ENCODE peak calls at places on chromosome 18, in seven cellular contexts. O is breast epithelium, W is right lobe of liver, B is K562, U is SHP77, N is HFFc6, J is GM12891. Z is an unnamed sample.

GRCh38 chr18:49030692-49031443 is 80.1 kb upstream of the SMAD7 start:
- DNase-seq in O (no peak), W (no peak), B (no peak), U (no peak), N (no peak), J (no peak), Z (no peak)

GRCh38 chr18:27004056-27004829 is 138.7 kb upstream of the AQP4 start:
- DNase-seq in O (no peak), W (no peak), B (no peak), U (no peak), N (no peak), J (no peak), Z (peak)

GRCh38 chr18:76684265-76684664 is 138.1 kb upstream of the ZNF236 start:
- DNase-seq in O (no peak), W (no peak), B (no peak), U (no peak), N (no peak), J (no peak), Z (no peak)

GRCh38 chr18:62933261-62933887 is 218.0 kb downstream of the PHLPP1 start:
- DNase-seq in O (no peak), W (no peak), B (no peak), U (no peak), N (no peak), J (no peak), Z (no peak)

GRCh38 chr18:36314098-36314497 is 16.6 kb downstream of the FHOD3 start:
- DNase-seq in O (no peak), W (no peak), B (no peak), U (no peak), N (no peak), J (no peak), Z (no peak)

GRCh38 chr18:33495278-33495677 is 54.8 kb upstream of the CCDC178 start:
- DNase-seq in O (no peak), W (peak), B (peak), U (peak), N (no peak), J (no peak), Z (peak)

GRCh38 chr18:36539674-36540073 is 242.2 kb downstream of the FHOD3 start:
- DNase-seq in O (no peak), W (no peak), B (no peak), U (no peak), N (peak), J (no peak), Z (no peak)

GRCh38 chr18:77754475-77755044 is 504.9 kb downstream of the GALR1 start:
- DNase-seq in O (no peak), W (no peak), B (no peak), U (no peak), N (no peak), J (no peak), Z (no peak)

GRCh38 chr18:69770206-69770605 is 177.5 kb downstream of the CD226 start:
- DNase-seq in O (no peak), W (no peak), B (no peak), U (no peak), N (no peak), J (no peak), Z (no peak)

GRCh38 chr18:26482567-26482966 is 65.8 kb downstream of the KCTD1 start:
- DNase-seq in O (no peak), W (no peak), B (no peak), U (no peak), N (no peak), J (no peak), Z (no peak)

GRCh38 chr18:63477972-63478371 is 1.2 kb downstream of the SERPINB5 start:
- DNase-seq in O (no peak), W (no peak), B (peak), U (no peak), N (no peak), J (no peak), Z (no peak)

Z was measured in erythroblast.